ENCODE peak calls at places on chromosomes 1 and 21, in four cellular contexts. R, N, H and L are unnamed samples.

GRCh38 chr1:175602186-175602585 is 141.2 kb downstream of the TNR start:
- DNase-seq in R (no peak), N (peak), H (no peak), L (no peak)

GRCh38 chr1:184513966-184514365 is 127.1 kb downstream of the C1orf21 start:
- DNase-seq in R (no peak), N (peak), H (no peak), L (no peak)

GRCh38 chr1:12448746-12449177 is 169.2 kb downstream of the DHRS3 start:
- DNase-seq in R (no peak), N (peak), H (no peak), L (peak)

GRCh38 chr1:86825294-86825693 is 88.6 kb downstream of the SELENOF start:
- DNase-seq in R (no peak), N (peak), H (peak), L (no peak)

GRCh38 chr1:102550729-102551384 is 554.1 kb upstream of the OLFM3 start:
- DNase-seq in R (peak), N (peak), H (peak), L (peak)

GRCh38 chr1:157154940-157155514 is 16.8 kb upstream of the ETV3 start:
- DNase-seq in R (peak), N (peak), H (peak), L (peak)

GRCh38 chr1:200173097-200173629 is 145.7 kb downstream of the NR5A2 start:
- DNase-seq in R (no peak), N (no peak), H (no peak), L (no peak)

GRCh38 chr1:91846007-91846620 is 39.8 kb downstream of the TGFBR3 start:
- DNase-seq in R (no peak), N (peak), H (peak), L (no peak)

GRCh38 chr1:172352435-172352834 is 68.0 kb upstream of the C1orf105 start:
- DNase-seq in R (no peak), N (no peak), H (no peak), L (no peak)

GRCh38 chr1:245888809-245889208 is 618.3 kb downstream of the SMYD3 start:
- DNase-seq in R (no peak), N (peak), H (peak), L (no peak)

GRCh38 chr1:86541859-86542258 is 5.0 kb upstream of the CLCA4 start:
- DNase-seq in R (no peak), N (peak), H (no peak), L (no peak)

GRCh38 chr1:96596226-96596625 is 125.4 kb upstream of the PTBP2 start:
- DNase-seq in R (no peak), N (peak), H (peak), L (peak)

GRCh38 chr1:53656062-53656915 is 82.7 kb downstream of the GLIS1 start:
- DNase-seq in R (no peak), N (peak), H (no peak), L (no peak)

GRCh38 chr21:31520506-31521163 is 138.9 kb upstream of the SOD1 start:
- DNase-seq in R (no peak), N (no peak), H (no peak), L (no peak)

GRCh38 chr1:197312163-197312562 is 44.1 kb downstream of the CRB1 start:
- DNase-seq in R (no peak), N (no peak), H (no peak), L (no peak)

GRCh38 chr1:25651036-25651640 is 34.5 kb downstream of the MAN1C1 start:
- DNase-seq in R (peak), N (no peak), H (no peak), L (peak)

GRCh38 chr1:94160811-94161210 is 39.9 kb upstream of the ABCA4 start:
- DNase-seq in R (no peak), N (peak), H (no peak), L (peak)

GRCh38 chr21:38976900-38977299 is 171.2 kb downstream of the ETS2 start:
- DNase-seq in R (no peak), N (no peak), H (no peak), L (no peak)

GRCh38 chr1:77361621-77362020 is 79.8 kb downstream of the AK5 start:
- DNase-seq in R (no peak), N (no peak), H (no peak), L (no peak)

GRCh38 chr1:154006136-154006535 is 15.6 kb downstream of the RPS27 start:
- DNase-seq in R (no peak), N (peak), H (no peak), L (no peak)

GRCh38 chr1:214603819-214604252 is 841 bp downstream of the CENPF start:
- DNase-seq in R (no peak), N (no peak), H (peak), L (peak)

GRCh38 chr1:245827306-245827705 is 672.5 kb downstream of the KIF26B start:
- DNase-seq in R (no peak), N (no peak), H (no peak), L (no peak)

GRCh38 chr1:44632511-44633072 is 41.7 kb downstream of the TMEM53 start:
- DNase-seq in R (no peak), N (no peak), H (no peak), L (no peak)

GRCh38 chr1:212482352-212483153 is 49.8 kb downstream of the NENF start:
- DNase-seq in R (no peak), N (peak), H (no peak), L (no peak)

GRCh38 chr21:34583926-34584563 is 30.9 kb downstream of the RCAN1 start:
- DNase-seq in R (no peak), N (peak), H (no peak), L (no peak)

GRCh38 chr21:37712204-37712934 is 203.9 kb downstream of the KCNJ6 start:
- DNase-seq in R (no peak), N (peak), H (peak), L (peak)

GRCh38 chr21:39645331-39645730 is 32.6 kb downstream of the B3GALT5 start:
- DNase-seq in R (no peak), N (no peak), H (no peak), L (no peak)

GRCh38 chr1:248837045-248837793 is 805 bp upstream of the ZNF672 start:
- DNase-seq in R (no peak), N (no peak), H (no peak), L (peak)

GRCh38 chr21:38322551-38322950 is 65.8 kb downstream of the KCNJ15 start:
- DNase-seq in R (no peak), N (no peak), H (no peak), L (no peak)

GRCh38 chr1:116569776-116570357 is 959 bp downstream of the CD58 start:
- DNase-seq in R (peak), N (no peak), H (no peak), L (no peak)

GRCh38 chr21:34698270-34699015 is 29.6 kb downstream of the CLIC6 start:
- DNase-seq in R (no peak), N (no peak), H (no peak), L (no peak)

GRCh38 chr1:221723018-221723917 is 18.6 kb downstream of the DUSP10 start:
- DNase-seq in R (no peak), N (peak), H (peak), L (no peak)

GRCh38 chr1:168696125-168696524 is 32.9 kb downstream of the DPT start:
- DNase-seq in R (no peak), N (no peak), H (no peak), L (no peak)

GRCh38 chr1:25996966-25997758 is 701 bp downstream of the PAFAH2 start:
- DNase-seq in R (no peak), N (peak), H (no peak), L (no peak)

GRCh38 chr1:40421694-40422384 is 28.4 kb upstream of the ZFP69B start:
- DNase-seq in R (no peak), N (peak), H (no peak), L (no peak)

GRCh38 chr1:225999227-225999911 is at the start of gene SDE2:
- DNase-seq in R (peak), N (peak), H (peak), L (peak)

GRCh38 chr1:221897312-221897711 is 155.4 kb upstream of the DUSP10 start:
- DNase-seq in R (no peak), N (peak), H (no peak), L (no peak)

GRCh38 chr1:11037740-11038182 is 9.3 kb downstream of the MASP2 start:
- DNase-seq in R (peak), N (peak), H (peak), L (peak)

DNA sequence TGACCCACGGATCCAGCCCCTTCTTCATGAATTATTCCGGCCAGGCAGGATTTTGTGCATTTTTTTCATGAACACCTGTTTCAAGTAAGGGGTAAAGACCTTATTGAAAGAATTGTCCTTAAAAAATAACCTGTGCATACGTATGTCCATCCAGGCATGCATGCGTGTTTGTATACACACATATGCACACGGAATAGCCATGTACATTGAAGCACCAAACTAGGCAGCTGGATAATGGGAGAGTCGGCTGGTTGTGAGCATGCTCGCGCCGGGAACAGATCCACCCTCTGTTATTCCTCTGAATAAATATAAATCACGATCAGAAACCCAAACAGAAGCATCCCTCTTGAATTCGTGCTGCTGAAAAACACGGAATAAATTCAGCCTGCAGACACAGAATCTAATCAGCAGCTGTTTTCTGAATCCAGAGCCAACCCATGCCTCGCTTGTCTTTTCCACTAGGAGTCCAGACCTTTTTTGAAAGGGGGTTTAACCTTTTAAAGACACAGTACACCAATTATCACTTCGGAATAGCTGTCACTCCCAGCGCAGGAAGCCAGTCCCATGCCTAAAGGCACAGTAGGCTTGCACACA is at the start of gene HIVEP3:
- DNase-seq in R (peak), N (peak), H (peak), L (peak)
- H3K4me3 ChIP-seq in R (peak), N (peak), H (peak), L (peak)

GRCh38 chr1:82777240-82777639 is 976.5 kb downstream of the ADGRL2 start:
- DNase-seq in R (no peak), N (no peak), H (no peak), L (no peak)

GRCh38 chr1:82778612-82779011 is 977.9 kb downstream of the ADGRL2 start:
- DNase-seq in R (no peak), N (no peak), H (peak), L (no peak)

GRCh38 chr1:82775402-82776000 is 974.8 kb downstream of the ADGRL2 start:
- DNase-seq in R (peak), N (peak), H (peak), L (peak)
- TF ChIP-seq CTCF in R (no peak), N (peak), H (peak), L (peak)

GRCh38 chr1:56266355-56266754 is 313.0 kb downstream of the PLPP3 start:
- DNase-seq in R (no peak), N (no peak), H (no peak), L (no peak)
- H3K4me3 ChIP-seq in R (no peak), N (no peak), H (no peak), L (no peak)

GRCh38 chr1:223007935-223008334 is 135.1 kb downstream of the TLR5 start:
- DNase-seq in R (no peak), N (no peak), H (no peak), L (no peak)
- TF ChIP-seq CTCF in R (no peak), N (no peak), H (no peak), L (no peak)

DNA sequence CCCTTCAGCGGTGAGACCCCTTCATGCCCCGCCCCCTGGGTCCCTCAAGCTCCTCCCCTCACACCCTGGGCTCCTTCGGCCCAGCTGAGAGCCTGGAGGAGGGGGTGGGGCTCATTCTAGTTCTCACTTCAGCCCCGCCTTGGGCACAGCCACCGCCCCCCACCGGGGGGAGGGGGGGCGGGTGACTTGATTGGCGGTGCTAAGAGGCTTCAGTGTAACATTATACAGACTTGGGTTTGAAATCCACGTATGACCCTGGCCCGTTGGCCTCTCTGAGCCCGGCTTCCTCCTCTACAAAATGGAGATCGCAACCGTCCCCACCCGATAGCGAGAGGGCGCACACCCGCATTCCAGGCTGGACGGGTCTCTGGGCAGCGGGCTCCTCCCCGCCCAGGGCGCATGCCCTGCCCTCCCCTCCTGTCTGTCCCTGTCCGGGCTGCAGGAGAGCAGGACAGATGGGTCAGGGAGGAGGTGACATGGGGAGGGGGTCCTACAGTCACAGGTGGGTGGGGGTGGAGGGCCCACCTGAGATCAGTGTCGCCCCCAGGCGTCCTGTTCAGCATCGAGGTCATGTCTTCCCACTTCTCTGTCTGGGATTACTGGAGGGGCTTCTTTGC is 5.1 kb downstream of the CLCNKB start:
- DNase-seq in R (peak), N (peak), H (peak), L (peak)
- H3K4me3 ChIP-seq in R (peak), N (peak), H (peak), L (no peak)

GRCh38 chr1:47761974-47762373 is 235.2 kb downstream of the TRABD2B start:
- DNase-seq in R (no peak), N (no peak), H (no peak), L (no peak)

GRCh38 chr1:47761201-47761930 is 235.8 kb downstream of the TRABD2B start:
- DNase-seq in R (no peak), N (no peak), H (no peak), L (no peak)

GRCh38 chr1:47760248-47760629 is 236.9 kb downstream of the TRABD2B start:
- DNase-seq in R (no peak), N (no peak), H (no peak), L (no peak)

GRCh38 chr1:47758341-47759237 is 238.6 kb downstream of the TRABD2B start:
- DNase-seq in R (no peak), N (no peak), H (no peak), L (no peak)

GRCh38 chr1:47759581-47760247 is 237.5 kb downstream of the TRABD2B start:
- DNase-seq in R (no peak), N (no peak), H (no peak), L (no peak)
- TF ChIP-seq CTCF in R (no peak), N (no peak), H (no peak), L (no peak)

DNA sequence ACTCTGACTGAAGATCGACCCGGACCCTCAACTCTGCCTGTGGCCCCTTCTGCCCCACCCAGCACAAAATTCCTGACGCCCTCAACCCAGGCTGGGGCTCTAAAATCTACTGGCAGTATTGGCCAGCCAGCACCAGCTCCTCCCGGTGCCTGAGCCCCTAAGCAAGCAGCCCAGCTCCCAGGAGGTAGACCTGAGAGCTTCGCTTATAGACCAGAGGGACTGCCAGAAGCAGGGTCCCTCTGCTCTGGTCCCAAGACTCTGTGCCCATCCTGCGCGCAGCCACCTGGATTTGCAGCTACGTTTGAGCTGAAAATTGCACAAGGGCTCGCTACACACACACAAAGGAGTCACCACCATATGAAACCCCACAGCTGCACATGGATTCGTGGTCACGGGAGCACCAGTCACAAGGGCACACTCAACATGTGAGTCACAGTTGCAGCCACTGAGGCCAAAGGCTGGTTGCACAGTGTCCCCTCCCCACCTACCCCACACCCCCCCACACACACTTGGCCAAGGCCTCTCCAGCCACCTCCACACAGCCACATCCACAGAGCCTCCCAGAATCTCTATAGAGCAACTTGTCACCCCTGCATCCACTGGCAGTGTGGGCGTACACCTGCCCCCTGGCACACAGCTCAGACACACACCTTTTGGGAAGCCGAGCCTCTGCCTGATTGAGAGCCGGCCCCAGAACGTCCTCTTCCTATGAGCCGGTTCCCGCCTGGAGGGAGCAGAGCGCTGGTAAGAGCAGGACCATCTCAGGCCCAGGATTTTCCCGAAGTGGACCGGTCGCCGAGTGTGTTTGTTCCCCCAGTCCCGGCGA is 1.1 kb upstream of the DMBX1 start:
- DNase-seq in R (no peak), N (no peak), H (no peak), L (peak)
- H3K4me3 ChIP-seq in R (no peak), N (no peak), H (no peak), L (peak)

DNA sequence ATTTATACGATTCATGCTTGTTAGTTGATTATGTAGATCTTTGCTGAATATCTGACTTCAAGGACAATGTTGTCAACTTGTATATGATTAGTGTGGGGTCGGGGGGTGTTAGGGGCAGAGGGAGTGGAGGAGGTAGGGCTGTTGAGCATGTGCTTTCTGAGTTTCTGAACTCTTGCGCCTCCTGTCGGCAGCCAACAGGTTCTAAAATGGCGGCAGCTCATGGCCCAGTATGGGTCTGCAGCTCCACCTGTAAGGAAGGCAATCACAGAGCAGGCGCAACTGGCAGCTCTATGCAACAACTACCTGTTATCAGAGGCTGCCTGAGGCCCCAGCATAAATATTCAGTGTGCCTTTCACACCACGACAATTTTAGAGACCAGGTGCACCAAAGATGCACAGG is 205.8 kb upstream of the PLXNA2 start:
- DNase-seq in R (no peak), N (no peak), H (no peak), L (no peak)
- TF ChIP-seq CTCF in R (no peak), N (no peak), H (no peak), L (peak)